ENCODE peak calls at places on chromosome 10, in ten cellular contexts. One of them, this sample, is unnamed.
A peak's percentile ranks its signal among the peaks of the same experiment; 100 is the strongest.

GRCh38 chr10:98134117-98134430 is 383 bp upstream of the R3HCC1L start:
- DNase-seq in substantia nigra: no peak
- DNase-seq in CD4-positive, CD25-positive, alpha-beta regulatory T cell: no peak
- DNase-seq in HTR-8/SVneo: no peak
- DNase-seq in NCI-H1105: no peak
- DNase-seq in endothelial cell: no peak
- DNase-seq in AG09319: no peak
- DNase-seq in ovary: no peak
- DNase-seq in activated CD8-positive, alpha-beta memory T cell treated with anti-CD3 and anti-CD28 coated beads, Interleukin-2, amount 50 U/mL, for 4 hours: no peak
- DNase-seq in lower leg skin: no peak
- DNase-seq in this sample: no peak

GRCh38 chr10:117424171-117424570 is 48.9 kb upstream of the PDZD8 start:
- DNase-seq in substantia nigra: no peak
- DNase-seq in CD4-positive, CD25-positive, alpha-beta regulatory T cell: no peak
- DNase-seq in HTR-8/SVneo: no peak
- DNase-seq in NCI-H1105: no peak
- DNase-seq in endothelial cell: no peak
- DNase-seq in AG09319: no peak
- DNase-seq in ovary: no peak
- DNase-seq in activated CD8-positive, alpha-beta memory T cell treated with anti-CD3 and anti-CD28 coated beads, Interleukin-2, amount 50 U/mL, for 4 hours: no peak
- DNase-seq in lower leg skin: no peak
- DNase-seq in this sample: no peak

GRCh38 chr10:82942572-82943091 is 1067.6 kb downstream of the NRG3 start:
- DNase-seq in substantia nigra: no peak
- DNase-seq in CD4-positive, CD25-positive, alpha-beta regulatory T cell: no peak
- DNase-seq in HTR-8/SVneo: peak; percentile 10
- DNase-seq in NCI-H1105: no peak
- DNase-seq in endothelial cell: no peak
- DNase-seq in AG09319: no peak
- DNase-seq in ovary: peak; percentile 80
- DNase-seq in activated CD8-positive, alpha-beta memory T cell treated with anti-CD3 and anti-CD28 coated beads, Interleukin-2, amount 50 U/mL, for 4 hours: no peak
- DNase-seq in lower leg skin: no peak
- DNase-seq in this sample: no peak

GRCh38 chr10:5812283-5813090 is 747 bp downstream of the GDI2 start:
- DNase-seq in substantia nigra: peak; percentile 57
- DNase-seq in CD4-positive, CD25-positive, alpha-beta regulatory T cell: no peak
- DNase-seq in HTR-8/SVneo: no peak
- DNase-seq in NCI-H1105: no peak
- DNase-seq in endothelial cell: peak; percentile 54
- DNase-seq in AG09319: no peak
- DNase-seq in ovary: peak; percentile 67
- DNase-seq in activated CD8-positive, alpha-beta memory T cell treated with anti-CD3 and anti-CD28 coated beads, Interleukin-2, amount 50 U/mL, for 4 hours: no peak
- DNase-seq in lower leg skin: no peak
- DNase-seq in this sample: no peak

GRCh38 chr10:66637273-66638036 is 288.4 kb upstream of the LRRTM3 start:
- DNase-seq in substantia nigra: no peak
- DNase-seq in CD4-positive, CD25-positive, alpha-beta regulatory T cell: no peak
- DNase-seq in HTR-8/SVneo: no peak
- DNase-seq in NCI-H1105: no peak
- DNase-seq in endothelial cell: no peak
- DNase-seq in AG09319: no peak
- DNase-seq in ovary: no peak
- DNase-seq in activated CD8-positive, alpha-beta memory T cell treated with anti-CD3 and anti-CD28 coated beads, Interleukin-2, amount 50 U/mL, for 4 hours: no peak
- DNase-seq in lower leg skin: no peak
- DNase-seq in this sample: no peak

GRCh38 chr10:35184527-35185171 is 58.0 kb downstream of the CREM start:
- DNase-seq in substantia nigra: no peak
- DNase-seq in CD4-positive, CD25-positive, alpha-beta regulatory T cell: no peak
- DNase-seq in HTR-8/SVneo: no peak
- DNase-seq in NCI-H1105: no peak
- DNase-seq in endothelial cell: no peak
- DNase-seq in AG09319: no peak
- DNase-seq in ovary: no peak
- DNase-seq in activated CD8-positive, alpha-beta memory T cell treated with anti-CD3 and anti-CD28 coated beads, Interleukin-2, amount 50 U/mL, for 4 hours: no peak
- DNase-seq in lower leg skin: no peak
- DNase-seq in this sample: no peak

GRCh38 chr10:128992770-128993169 is 474.3 kb upstream of the MGMT start:
- DNase-seq in substantia nigra: no peak
- DNase-seq in CD4-positive, CD25-positive, alpha-beta regulatory T cell: no peak
- DNase-seq in HTR-8/SVneo: no peak
- DNase-seq in NCI-H1105: no peak
- DNase-seq in endothelial cell: no peak
- DNase-seq in AG09319: no peak
- DNase-seq in ovary: no peak
- DNase-seq in activated CD8-positive, alpha-beta memory T cell treated with anti-CD3 and anti-CD28 coated beads, Interleukin-2, amount 50 U/mL, for 4 hours: no peak
- DNase-seq in lower leg skin: no peak
- DNase-seq in this sample: no peak

GRCh38 chr10:11796439-11796838 is 26.7 kb upstream of the PROSER2 start:
- DNase-seq in substantia nigra: no peak
- DNase-seq in CD4-positive, CD25-positive, alpha-beta regulatory T cell: no peak
- DNase-seq in HTR-8/SVneo: no peak
- DNase-seq in NCI-H1105: no peak
- DNase-seq in endothelial cell: no peak
- DNase-seq in AG09319: no peak
- DNase-seq in ovary: no peak
- DNase-seq in activated CD8-positive, alpha-beta memory T cell treated with anti-CD3 and anti-CD28 coated beads, Interleukin-2, amount 50 U/mL, for 4 hours: no peak
- DNase-seq in lower leg skin: no peak
- DNase-seq in this sample: no peak

GRCh38 chr10:6037975-6038624 is 24.1 kb downstream of the IL2RA start:
- DNase-seq in substantia nigra: no peak
- DNase-seq in CD4-positive, CD25-positive, alpha-beta regulatory T cell: peak; percentile 79
- DNase-seq in HTR-8/SVneo: no peak
- DNase-seq in NCI-H1105: no peak
- DNase-seq in endothelial cell: no peak
- DNase-seq in AG09319: no peak
- DNase-seq in ovary: no peak
- DNase-seq in activated CD8-positive, alpha-beta memory T cell treated with anti-CD3 and anti-CD28 coated beads, Interleukin-2, amount 50 U/mL, for 4 hours: no peak
- DNase-seq in lower leg skin: no peak
- DNase-seq in this sample: no peak

GRCh38 chr10:15571570-15571969 is 148.2 kb downstream of the ITGA8 start:
- DNase-seq in substantia nigra: peak; percentile 4
- DNase-seq in CD4-positive, CD25-positive, alpha-beta regulatory T cell: no peak
- DNase-seq in HTR-8/SVneo: no peak
- DNase-seq in NCI-H1105: peak; percentile 79
- DNase-seq in endothelial cell: no peak
- DNase-seq in AG09319: no peak
- DNase-seq in ovary: peak; percentile 67
- DNase-seq in activated CD8-positive, alpha-beta memory T cell treated with anti-CD3 and anti-CD28 coated beads, Interleukin-2, amount 50 U/mL, for 4 hours: no peak
- DNase-seq in lower leg skin: no peak
- DNase-seq in this sample: no peak

GRCh38 chr10:116044722-116045374 is 228.2 kb downstream of the GFRA1 start:
- DNase-seq in substantia nigra: no peak
- DNase-seq in CD4-positive, CD25-positive, alpha-beta regulatory T cell: no peak
- DNase-seq in HTR-8/SVneo: no peak
- DNase-seq in NCI-H1105: no peak
- DNase-seq in endothelial cell: no peak
- DNase-seq in AG09319: peak; percentile 7
- DNase-seq in ovary: no peak
- DNase-seq in activated CD8-positive, alpha-beta memory T cell treated with anti-CD3 and anti-CD28 coated beads, Interleukin-2, amount 50 U/mL, for 4 hours: no peak
- DNase-seq in lower leg skin: peak; percentile 54
- DNase-seq in this sample: no peak

GRCh38 chr10:103761075-103761920 is 94.1 kb downstream of the SH3PXD2A start:
- DNase-seq in substantia nigra: no peak
- DNase-seq in CD4-positive, CD25-positive, alpha-beta regulatory T cell: no peak
- DNase-seq in HTR-8/SVneo: no peak
- DNase-seq in NCI-H1105: peak; percentile 53
- DNase-seq in endothelial cell: no peak
- DNase-seq in AG09319: no peak
- DNase-seq in ovary: no peak
- DNase-seq in activated CD8-positive, alpha-beta memory T cell treated with anti-CD3 and anti-CD28 coated beads, Interleukin-2, amount 50 U/mL, for 4 hours: no peak
- DNase-seq in lower leg skin: no peak
- DNase-seq in this sample: no peak

GRCh38 chr10:58291538-58292174 is 22.7 kb downstream of the CISD1 start:
- DNase-seq in substantia nigra: no peak
- DNase-seq in CD4-positive, CD25-positive, alpha-beta regulatory T cell: peak; percentile 55
- DNase-seq in HTR-8/SVneo: peak; percentile 48
- DNase-seq in NCI-H1105: peak; percentile 14
- DNase-seq in endothelial cell: no peak
- DNase-seq in AG09319: no peak
- DNase-seq in ovary: no peak
- DNase-seq in activated CD8-positive, alpha-beta memory T cell treated with anti-CD3 and anti-CD28 coated beads, Interleukin-2, amount 50 U/mL, for 4 hours: peak; percentile 30
- DNase-seq in lower leg skin: no peak
- DNase-seq in this sample: peak; percentile 3

GRCh38 chr10:131085586-131085860 is 226.0 kb downstream of the TCERG1L start:
- DNase-seq in substantia nigra: no peak
- DNase-seq in CD4-positive, CD25-positive, alpha-beta regulatory T cell: no peak
- DNase-seq in HTR-8/SVneo: no peak
- DNase-seq in NCI-H1105: no peak
- DNase-seq in endothelial cell: no peak
- DNase-seq in AG09319: no peak
- DNase-seq in ovary: no peak
- DNase-seq in activated CD8-positive, alpha-beta memory T cell treated with anti-CD3 and anti-CD28 coated beads, Interleukin-2, amount 50 U/mL, for 4 hours: no peak
- DNase-seq in lower leg skin: no peak
- DNase-seq in this sample: no peak

This sample was measured in SK-N-MC.